ENCODE peak calls at places on chromosomes 3 and 15, in eight cellular contexts. W is heart left ventricle; H is GM06990; P is GM23338; Z is AG04450; R is H1; B is AG04449; A is CD8-positive, alpha-beta memory T cell. E is an unnamed sample.

GRCh38 chr3:53846134-53846850 is at the start of the genes CHDH and IL17RB:
- DNase-seq in W (peak), R (no peak), P (peak), H (peak), B (no peak), A (peak), Z (no peak), E (peak)

GRCh38 chr3:52313774-52314188 is 2.3 kb upstream of the DNAH1 start:
- DNase-seq in R (no peak), B (no peak), A (no peak), W (peak), P (no peak), Z (no peak), H (peak), E (no peak)

GRCh38 chr3:134364061-134364935 is 9.9 kb downstream of the AMOTL2 start:
- DNase-seq in R (peak), P (peak), H (no peak), Z (peak), A (no peak), W (peak), B (peak), E (peak)

GRCh38 chr3:4914464-4914863 is 64.8 kb upstream of the BHLHE40 start:
- DNase-seq in H (no peak), P (no peak), B (no peak), Z (no peak), R (no peak), A (no peak), W (no peak), E (no peak)

GRCh38 chr15:59222106-59222505 is 15.5 kb downstream of the LDHAL6B start:
- DNase-seq in P (no peak), W (no peak), H (no peak), Z (peak), B (peak), R (no peak), A (no peak), E (no peak)

GRCh38 chr15:100183921-100184480 is 157.8 kb downstream of the ADAMTS17 start:
- DNase-seq in P (no peak), H (no peak), B (no peak), Z (no peak), R (no peak), A (no peak), W (no peak), E (no peak)

GRCh38 chr3:145959457-145960088 is 201.4 kb downstream of the PLOD2 start:
- DNase-seq in B (no peak), R (no peak), Z (no peak), H (no peak), A (no peak), W (no peak), P (no peak), E (no peak)

GRCh38 chr15:70374096-70374495 is 276.4 kb upstream of the TLE3 start:
- DNase-seq in W (no peak), R (no peak), H (no peak), Z (no peak), A (no peak), P (no peak), B (no peak), E (no peak)

GRCh38 chr15:69193948-69194827 is 33.8 kb downstream of the GLCE start:
- DNase-seq in W (no peak), H (no peak), R (no peak), A (no peak), B (peak), P (no peak), Z (peak), E (no peak)

GRCh38 chr15:59160880-59161593 is 45.6 kb upstream of the LDHAL6B start:
- DNase-seq in A (no peak), H (no peak), Z (no peak), B (no peak), P (peak), R (peak), W (no peak), E (no peak)

GRCh38 chr15:50145451-50145872 is 26.4 kb upstream of the ATP8B4 start:
- DNase-seq in A (no peak), H (no peak), W (no peak), P (peak), B (peak), Z (peak), R (no peak), E (no peak)

GRCh38 chr3:12316253-12316652 is 27.4 kb downstream of the PPARG start:
- DNase-seq in R (no peak), Z (no peak), H (no peak), W (no peak), P (no peak), A (no peak), B (no peak), E (no peak)

GRCh38 chr3:12313519-12313918 is 24.6 kb downstream of the PPARG start:
- DNase-seq in A (no peak), B (no peak), H (no peak), P (no peak), Z (no peak), W (no peak), R (no peak), E (no peak)

GRCh38 chr3:12317914-12318313 is 29.0 kb downstream of the PPARG start:
- DNase-seq in Z (no peak), W (peak), H (no peak), A (no peak), P (no peak), R (no peak), B (no peak), E (no peak)

GRCh38 chr3:12318758-12319621 is 30.1 kb downstream of the PPARG start:
- DNase-seq in Z (no peak), R (no peak), B (no peak), A (no peak), P (no peak), H (no peak), W (no peak), E (no peak)

DNA sequence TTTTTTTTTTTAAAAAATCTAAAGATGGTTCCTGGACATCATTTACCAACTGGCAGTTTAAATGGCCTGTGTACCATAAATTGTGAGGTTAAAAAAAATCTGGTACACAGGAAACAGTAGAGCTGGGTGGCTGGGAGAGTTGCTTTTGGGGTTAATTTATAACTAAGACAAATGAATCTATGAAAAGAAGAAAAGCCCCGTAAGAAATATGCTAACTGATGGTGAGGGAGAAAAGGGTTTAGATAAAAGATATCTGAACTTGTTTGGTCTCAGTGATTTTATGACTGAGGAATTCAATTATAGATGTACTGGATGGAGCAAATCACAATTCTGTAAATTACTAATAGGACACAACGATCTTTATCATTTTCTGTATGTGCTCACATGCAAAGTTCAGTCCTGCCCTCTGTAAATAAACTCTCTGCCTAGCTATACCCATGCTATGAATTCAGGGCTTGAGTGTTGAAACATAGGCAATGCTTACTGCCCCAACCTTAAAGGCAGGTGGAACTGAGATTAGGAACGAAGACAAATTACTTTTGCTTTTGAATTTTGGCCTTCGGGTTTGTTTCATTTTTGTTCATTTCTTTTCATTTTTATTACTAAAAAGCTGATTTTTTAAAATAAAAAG is 28.0 kb downstream of the PPARG start:
- DNase-seq in P (no peak), W (no peak), R (no peak), H (no peak), B (no peak), Z (no peak), A (no peak), E (no peak)
- H3K4me3 ChIP-seq in P (no peak), W (no peak), R (no peak), H (no peak), B (no peak), Z (no peak), A (no peak), E (no peak)

DNA sequence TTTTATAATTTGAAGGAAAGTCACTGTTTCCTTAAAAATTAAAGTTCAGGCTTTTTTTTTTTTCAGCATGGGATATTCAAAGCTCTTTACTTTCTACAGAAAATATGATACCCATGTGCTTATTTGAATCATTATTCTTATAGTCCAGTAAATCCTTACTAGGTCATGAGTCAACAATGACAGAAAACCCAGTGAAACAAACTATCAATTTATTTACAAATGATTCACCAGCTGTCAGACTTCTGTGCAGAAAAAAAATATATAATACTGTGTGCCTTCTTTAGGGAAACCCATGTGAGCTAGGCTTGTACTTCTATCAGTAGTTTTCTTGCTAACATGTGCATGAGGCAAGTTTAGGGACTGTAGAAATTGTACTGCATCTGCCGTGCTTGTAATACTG is 1.2 kb downstream of the ACP3 start:
- DNase-seq in R (no peak), H (no peak), P (no peak), B (no peak), Z (no peak), W (no peak), A (no peak), E (no peak)
- H3K4me3 ChIP-seq in R (no peak), H (no peak), P (no peak), B (no peak), Z (no peak), W (no peak), A (no peak), E (no peak)

GRCh38 chr3:42061042-42061710 is 30.0 kb upstream of the TRAK1 start:
- DNase-seq in Z (no peak), R (no peak), P (no peak), B (no peak), H (no peak), A (no peak), W (peak), E (no peak)
- H3K4me3 ChIP-seq in Z (no peak), R (no peak), P (no peak), B (no peak), H (no peak), A (no peak), W (no peak), E (peak)

GRCh38 chr3:185746470-185746869 is 78.4 kb downstream of the IGF2BP2 start:
- DNase-seq in W (no peak), A (no peak), P (no peak), Z (no peak), H (no peak), B (no peak), R (no peak), E (no peak)

GRCh38 chr3:185750702-185751101 is 74.1 kb downstream of the IGF2BP2 start:
- DNase-seq in Z (no peak), H (no peak), W (no peak), B (no peak), P (no peak), R (no peak), A (no peak), E (no peak)

GRCh38 chr3:185740133-185740532 is 84.7 kb downstream of the IGF2BP2 start:
- DNase-seq in R (no peak), A (no peak), H (no peak), B (no peak), W (no peak), P (no peak), Z (no peak), E (no peak)

GRCh38 chr3:185750015-185750414 is 74.8 kb downstream of the IGF2BP2 start:
- DNase-seq in H (no peak), B (no peak), P (no peak), W (no peak), R (peak), Z (no peak), A (no peak), E (no peak)

GRCh38 chr3:185744997-185745843 is 79.6 kb downstream of the IGF2BP2 start:
- DNase-seq in A (no peak), Z (peak), R (no peak), W (no peak), B (peak), H (peak), P (no peak), E (no peak)
- H3K4me3 ChIP-seq in A (no peak), Z (no peak), R (no peak), W (no peak), B (no peak), H (no peak), P (no peak), E (no peak)

DNA sequence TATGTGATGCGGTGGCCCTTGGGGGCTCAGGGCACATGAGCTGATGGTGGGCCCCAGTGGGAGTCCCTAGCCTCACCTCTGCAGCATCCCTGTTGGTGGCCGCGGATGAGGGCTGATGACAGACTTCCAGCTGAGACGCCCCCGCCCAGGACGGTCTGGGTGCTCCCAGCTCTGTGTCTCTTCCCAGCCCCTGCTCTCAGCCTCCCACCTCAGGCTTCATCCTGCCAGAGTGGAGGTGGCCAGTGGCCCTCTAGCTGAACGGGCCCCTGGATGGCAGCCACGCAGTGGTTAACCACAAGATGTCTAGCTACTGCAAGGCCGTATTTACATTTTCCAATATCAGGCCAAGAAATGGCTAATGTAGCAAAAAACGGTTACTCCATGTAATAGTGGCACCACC is 205.3 kb upstream of the LINGO1 start:
- DNase-seq in P (no peak), H (no peak), W (no peak), R (no peak), Z (no peak), A (no peak), B (no peak), E (no peak)
- H3K4me3 ChIP-seq in P (no peak), H (no peak), W (no peak), R (no peak), Z (no peak), A (no peak), B (no peak), E (no peak)

DNA sequence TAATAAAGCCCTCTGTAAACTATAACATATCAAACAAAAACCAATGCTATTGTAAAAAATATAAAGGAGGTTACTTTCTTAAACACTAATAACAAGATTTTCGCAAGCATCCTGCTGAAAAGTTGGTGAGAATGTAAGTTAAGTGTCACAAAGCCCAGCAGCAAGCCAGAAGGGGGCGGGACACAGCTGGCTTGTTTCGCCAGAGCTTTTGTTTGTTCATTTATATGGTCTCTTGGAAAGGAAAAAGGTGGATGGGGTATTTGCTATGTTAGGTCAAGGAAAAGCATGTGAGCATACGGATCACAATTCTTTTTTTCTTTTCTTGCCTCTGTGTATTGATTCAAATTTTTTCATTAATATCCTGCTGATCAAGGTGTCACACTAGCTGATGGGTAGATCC is 59.9 kb downstream of the HACD2 start:
- DNase-seq in A (no peak), W (no peak), H (no peak), R (no peak), P (no peak), Z (no peak), B (no peak), E (no peak)
- H3K4me3 ChIP-seq in A (no peak), W (no peak), H (no peak), R (no peak), P (no peak), Z (no peak), B (no peak), E (no peak)

GRCh38 chr3:13652728-13653127 is 103.8 kb downstream of the FBLN2 start:
- DNase-seq in R (no peak), W (no peak), A (no peak), B (no peak), P (no peak), Z (no peak), H (no peak), E (no peak)
- H3K4me3 ChIP-seq in R (no peak), W (no peak), A (no peak), B (no peak), P (no peak), Z (no peak), H (no peak), E (no peak)